ENCODE peak calls at places on chromosomes 13 and 19, in five cellular contexts. One of them, this sample, is unnamed.

GRCh38 chr19:2341247-2341705 is 12.8 kb downstream of the SPPL2B start:
- DNase-seq in uterus: no peak
- DNase-seq in SK-N-SH: no peak
- DNase-seq in AG04450: no peak
- DNase-seq in astrocyte: no peak
- DNase-seq in this sample: no peak

GRCh38 chr19:6475321-6476108 is 6.1 kb downstream of the DENND1C start:
- DNase-seq in uterus: no peak
- DNase-seq in SK-N-SH: peak
- DNase-seq in AG04450: no peak
- DNase-seq in astrocyte: no peak
- DNase-seq in this sample: peak

GRCh38 chr13:105972811-105973590 is 562.5 kb downstream of the EFNB2 start:
- DNase-seq in uterus: no peak
- DNase-seq in SK-N-SH: no peak
- DNase-seq in AG04450: no peak
- DNase-seq in astrocyte: no peak
- DNase-seq in this sample: no peak

GRCh38 chr19:3431760-3432397 is 48.4 kb downstream of the SMIM24 start:
- DNase-seq in uterus: no peak
- DNase-seq in SK-N-SH: no peak
- DNase-seq in AG04450: no peak
- DNase-seq in astrocyte: no peak
- DNase-seq in this sample: no peak

GRCh38 chr19:58261600-58261967 is 17.2 kb upstream of the ZNF8 start:
- DNase-seq in uterus: no peak
- DNase-seq in SK-N-SH: no peak
- DNase-seq in AG04450: no peak
- DNase-seq in astrocyte: no peak
- DNase-seq in this sample: no peak

GRCh38 chr13:75485286-75486062 is 3.5 kb upstream of the TBC1D4 start:
- DNase-seq in uterus: no peak
- DNase-seq in SK-N-SH: no peak
- DNase-seq in AG04450: no peak
- DNase-seq in astrocyte: peak
- DNase-seq in this sample: peak

GRCh38 chr13:72960541-72960940 is 98.3 kb upstream of the KLF5 start:
- DNase-seq in uterus: no peak
- DNase-seq in SK-N-SH: no peak
- DNase-seq in AG04450: no peak
- DNase-seq in astrocyte: no peak
- DNase-seq in this sample: peak

GRCh38 chr13:112346173-112346898 is 29.8 kb upstream of the SPACA7 start:
- DNase-seq in uterus: no peak
- DNase-seq in SK-N-SH: no peak
- DNase-seq in AG04450: no peak
- DNase-seq in astrocyte: no peak
- DNase-seq in this sample: peak

GRCh38 chr13:98157188-98157587 is 14.3 kb downstream of the FARP1 start:
- DNase-seq in uterus: no peak
- DNase-seq in SK-N-SH: no peak
- DNase-seq in AG04450: no peak
- DNase-seq in astrocyte: no peak
- DNase-seq in this sample: no peak

GRCh38 chr13:32902898-32903297 is 113.3 kb upstream of the KL start:
- DNase-seq in uterus: peak
- DNase-seq in SK-N-SH: no peak
- DNase-seq in AG04450: no peak
- DNase-seq in astrocyte: peak
- DNase-seq in this sample: peak

GRCh38 chr13:90443268-90443667 is 904.2 kb upstream of the MIR17HG start:
- DNase-seq in uterus: no peak
- DNase-seq in SK-N-SH: no peak
- DNase-seq in AG04450: no peak
- DNase-seq in astrocyte: peak
- DNase-seq in this sample: no peak

GRCh38 chr19:34104099-34104498 is 68.2 kb upstream of the LSM14A start:
- DNase-seq in uterus: no peak
- DNase-seq in SK-N-SH: no peak
- DNase-seq in AG04450: no peak
- DNase-seq in astrocyte: no peak
- DNase-seq in this sample: no peak

GRCh38 chr13:50793026-50793425 is 50.5 kb downstream of the DLEU7 start:
- DNase-seq in uterus: no peak
- DNase-seq in SK-N-SH: no peak
- DNase-seq in AG04450: no peak
- DNase-seq in astrocyte: no peak
- DNase-seq in this sample: no peak

GRCh38 chr19:14112809-14113385 is 4.7 kb downstream of the PRKACA start:
- DNase-seq in uterus: peak
- DNase-seq in SK-N-SH: no peak
- DNase-seq in AG04450: no peak
- DNase-seq in astrocyte: no peak
- DNase-seq in this sample: peak

GRCh38 chr19:2495130-2495641 is 19.3 kb downstream of the GADD45B start:
- DNase-seq in uterus: peak
- DNase-seq in SK-N-SH: peak
- DNase-seq in AG04450: no peak
- DNase-seq in astrocyte: no peak
- DNase-seq in this sample: no peak

GRCh38 chr13:20714563-20715339 is 11.3 kb downstream of the IL17D start:
- DNase-seq in uterus: peak
- DNase-seq in SK-N-SH: no peak
- DNase-seq in AG04450: peak
- DNase-seq in astrocyte: peak
- DNase-seq in this sample: no peak

GRCh38 chr19:49817964-49818690 is at the start of gene MED25:
- DNase-seq in uterus: peak
- DNase-seq in SK-N-SH: peak
- DNase-seq in AG04450: peak
- DNase-seq in astrocyte: peak
- DNase-seq in this sample: peak

GRCh38 chr19:28313633-28314032 is 899.3 kb downstream of the UQCRFS1 start:
- DNase-seq in uterus: peak
- DNase-seq in SK-N-SH: no peak
- DNase-seq in AG04450: no peak
- DNase-seq in astrocyte: peak
- DNase-seq in this sample: no peak

GRCh38 chr19:49361438-49362047 is 673 bp downstream of the TEAD2 start:
- DNase-seq in uterus: peak
- DNase-seq in SK-N-SH: peak
- DNase-seq in AG04450: peak
- DNase-seq in astrocyte: peak
- DNase-seq in this sample: peak

GRCh38 chr13:40445557-40445990 is 220.9 kb downstream of the FOXO1 start:
- DNase-seq in uterus: no peak
- DNase-seq in SK-N-SH: no peak
- DNase-seq in AG04450: no peak
- DNase-seq in astrocyte: peak
- DNase-seq in this sample: peak

GRCh38 chr13:45196622-45197021 is 4.2 kb downstream of the KCTD4 start:
- DNase-seq in uterus: no peak
- DNase-seq in SK-N-SH: no peak
- DNase-seq in AG04450: no peak
- DNase-seq in astrocyte: peak
- DNase-seq in this sample: no peak

GRCh38 chr13:43830481-43830873 is 43.7 kb upstream of the ENOX1 start:
- DNase-seq in uterus: no peak
- DNase-seq in SK-N-SH: no peak
- DNase-seq in AG04450: peak
- DNase-seq in astrocyte: peak
- DNase-seq in this sample: no peak

GRCh38 chr13:105721056-105721455 is 814.4 kb downstream of the EFNB2 start:
- DNase-seq in uterus: no peak
- DNase-seq in SK-N-SH: no peak
- DNase-seq in AG04450: no peak
- DNase-seq in astrocyte: peak
- DNase-seq in this sample: no peak

GRCh38 chr13:44051923-44052322 is 172.2 kb downstream of the LACC1 start:
- DNase-seq in uterus: no peak
- DNase-seq in SK-N-SH: no peak
- DNase-seq in AG04450: no peak
- DNase-seq in astrocyte: peak
- DNase-seq in this sample: no peak

GRCh38 chr13:99894835-99895427 is 76.6 kb downstream of the ZIC5 start:
- DNase-seq in uterus: no peak
- DNase-seq in SK-N-SH: peak
- DNase-seq in AG04450: no peak
- DNase-seq in astrocyte: no peak
- DNase-seq in this sample: peak

GRCh38 chr13:45851171-45851889 is at the start of gene SIAH3:
- DNase-seq in uterus: no peak
- DNase-seq in SK-N-SH: peak
- DNase-seq in AG04450: no peak
- DNase-seq in astrocyte: no peak
- DNase-seq in this sample: peak

GRCh38 chr19:46226438-46226973 is 3.0 kb upstream of the IGFL1 start:
- DNase-seq in uterus: no peak
- DNase-seq in SK-N-SH: no peak
- DNase-seq in AG04450: no peak
- DNase-seq in astrocyte: no peak
- DNase-seq in this sample: no peak

GRCh38 chr19:5298502-5298901 is 42.1 kb downstream of the PTPRS start:
- DNase-seq in uterus: no peak
- DNase-seq in SK-N-SH: no peak
- DNase-seq in AG04450: no peak
- DNase-seq in astrocyte: no peak
- DNase-seq in this sample: no peak

GRCh38 chr13:36131931-36132297 is 732 bp upstream of the DCLK1 start:
- DNase-seq in uterus: peak
- DNase-seq in SK-N-SH: no peak
- DNase-seq in AG04450: no peak
- DNase-seq in astrocyte: peak
- DNase-seq in this sample: no peak
- H3K4me3 ChIP-seq in uterus: no peak
- H3K4me3 ChIP-seq in SK-N-SH: no peak
- H3K4me3 ChIP-seq in AG04450: no peak
- H3K4me3 ChIP-seq in astrocyte: peak
- H3K4me3 ChIP-seq in this sample: peak

DNA sequence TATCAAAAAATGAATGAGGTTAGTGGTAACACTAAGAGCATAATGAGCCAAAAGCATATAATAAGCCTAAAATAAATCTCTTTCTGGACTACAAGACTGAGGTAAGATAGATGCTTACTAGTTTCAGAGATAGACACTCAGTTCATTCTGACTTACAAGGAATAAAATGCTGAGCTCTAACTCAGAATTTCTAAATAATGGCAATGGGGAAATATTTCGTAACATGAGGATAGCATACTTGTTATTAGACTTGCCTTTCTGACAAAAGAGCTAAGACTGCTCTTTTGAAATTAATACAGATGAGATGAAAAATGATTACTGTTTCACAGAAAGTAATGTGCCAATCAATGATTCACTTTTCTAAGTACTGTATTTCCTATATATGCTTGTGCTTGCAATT is 2770.9 kb upstream of the PCDH20 start:
- DNase-seq in uterus: no peak
- DNase-seq in SK-N-SH: no peak
- DNase-seq in AG04450: no peak
- DNase-seq in astrocyte: no peak
- DNase-seq in this sample: no peak
- H3K4me3 ChIP-seq in uterus: no peak
- H3K4me3 ChIP-seq in SK-N-SH: no peak
- H3K4me3 ChIP-seq in AG04450: no peak
- H3K4me3 ChIP-seq in astrocyte: no peak
- H3K4me3 ChIP-seq in this sample: no peak

GRCh38 chr13:30464496-30465351 is 1.0 kb downstream of the HMGB1 start:
- DNase-seq in uterus: peak
- DNase-seq in SK-N-SH: peak
- DNase-seq in AG04450: peak
- DNase-seq in astrocyte: peak
- DNase-seq in this sample: peak

GRCh38 chr13:30466841-30467252 is 1.1 kb upstream of the HMGB1 start:
- DNase-seq in uterus: no peak
- DNase-seq in SK-N-SH: no peak
- DNase-seq in AG04450: no peak
- DNase-seq in astrocyte: peak
- DNase-seq in this sample: no peak

GRCh38 chr13:30465541-30466357 is at the start of gene HMGB1:
- DNase-seq in uterus: peak
- DNase-seq in SK-N-SH: peak
- DNase-seq in AG04450: peak
- DNase-seq in astrocyte: peak
- DNase-seq in this sample: peak

GRCh38 chr13:30463820-30464495 is 1.8 kb downstream of the HMGB1 start:
- DNase-seq in uterus: no peak
- DNase-seq in SK-N-SH: no peak
- DNase-seq in AG04450: no peak
- DNase-seq in astrocyte: peak
- DNase-seq in this sample: no peak

GRCh38 chr13:30466358-30466714 is 600 bp upstream of the HMGB1 start:
- DNase-seq in uterus: no peak
- DNase-seq in SK-N-SH: no peak
- DNase-seq in AG04450: no peak
- DNase-seq in astrocyte: peak
- DNase-seq in this sample: peak
- H3K4me3 ChIP-seq in uterus: no peak
- H3K4me3 ChIP-seq in SK-N-SH: peak
- H3K4me3 ChIP-seq in AG04450: peak
- H3K4me3 ChIP-seq in astrocyte: peak
- H3K4me3 ChIP-seq in this sample: peak

GRCh38 chr19:43848821-43849220 is 21.7 kb downstream of the ZNF283 start:
- DNase-seq in uterus: no peak
- DNase-seq in SK-N-SH: no peak
- DNase-seq in AG04450: no peak
- DNase-seq in astrocyte: no peak
- DNase-seq in this sample: no peak

GRCh38 chr19:43841990-43842389 is 14.9 kb downstream of the ZNF283 start:
- DNase-seq in uterus: no peak
- DNase-seq in SK-N-SH: no peak
- DNase-seq in AG04450: no peak
- DNase-seq in astrocyte: no peak
- DNase-seq in this sample: peak

GRCh38 chr19:43847246-43847645 is 20.1 kb downstream of the ZNF283 start:
- DNase-seq in uterus: no peak
- DNase-seq in SK-N-SH: no peak
- DNase-seq in AG04450: no peak
- DNase-seq in astrocyte: no peak
- DNase-seq in this sample: peak

DNA sequence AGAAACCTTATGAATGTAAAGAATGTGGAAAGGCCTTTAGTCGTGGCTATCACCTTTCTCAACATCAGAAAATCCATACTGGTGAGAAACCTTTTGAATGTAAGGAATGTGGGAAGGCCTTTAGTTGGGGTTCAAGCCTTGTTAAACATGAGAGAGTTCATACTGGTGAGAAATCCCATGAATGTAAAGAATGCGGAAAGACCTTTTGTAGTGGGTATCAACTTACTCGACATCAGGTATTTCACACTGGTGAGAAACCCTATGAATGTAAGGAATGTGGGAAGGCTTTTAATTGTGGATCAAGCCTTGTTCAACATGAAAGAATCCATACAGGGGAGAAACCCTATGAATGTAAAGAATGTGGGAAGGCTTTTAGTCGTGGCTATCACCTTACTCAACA is 20.8 kb downstream of the ZNF283 start:
- DNase-seq in uterus: no peak
- DNase-seq in SK-N-SH: no peak
- DNase-seq in AG04450: no peak
- DNase-seq in astrocyte: no peak
- DNase-seq in this sample: peak
- H3K4me3 ChIP-seq in uterus: no peak
- H3K4me3 ChIP-seq in SK-N-SH: peak
- H3K4me3 ChIP-seq in AG04450: no peak
- H3K4me3 ChIP-seq in astrocyte: no peak
- H3K4me3 ChIP-seq in this sample: no peak